ENCODE peak calls at places on chromosomes 2 and 18, in five cellular contexts. O, Q, C, T and W are unnamed samples.

GRCh38 chr2:8547284-8548064 is 134.4 kb upstream of the ID2 start:
- DNase-seq in O (no peak), Q (peak), C (no peak), T (peak), W (no peak)

GRCh38 chr2:227471924-227472264 is at the start of gene AGFG1:
- DNase-seq in O (peak), Q (peak), C (peak), T (peak), W (peak)

GRCh38 chr2:156430236-156430977 is 5.8 kb upstream of the GPD2 start:
- DNase-seq in O (no peak), Q (no peak), C (no peak), T (no peak), W (no peak)

GRCh38 chr2:201669865-201670264 is 26.6 kb upstream of the TMEM237 start:
- DNase-seq in O (no peak), Q (no peak), C (no peak), T (no peak), W (no peak)

GRCh38 chr2:235614900-235615712 is 121.3 kb downstream of the AGAP1 start:
- DNase-seq in O (peak), Q (peak), C (peak), T (no peak), W (no peak)

GRCh38 chr18:35811896-35812295 is 160.6 kb upstream of the RMP24 start:
- DNase-seq in O (no peak), Q (no peak), C (no peak), T (no peak), W (no peak)

GRCh38 chr2:127105656-127106456 is 1.1 kb downstream of the BIN1 start:
- DNase-seq in O (no peak), Q (no peak), C (peak), T (no peak), W (peak)

GRCh38 chr2:6577960-6578359 is 287.7 kb downstream of the CMPK2 start:
- DNase-seq in O (no peak), Q (no peak), C (no peak), T (no peak), W (no peak)

GRCh38 chr2:57696016-57696415 is 350.6 kb upstream of the VRK2 start:
- DNase-seq in O (no peak), Q (no peak), C (peak), T (no peak), W (no peak)

GRCh38 chr2:202632682-202633081 is 2.1 kb upstream of the FAM117B start:
- DNase-seq in O (no peak), Q (peak), C (peak), T (no peak), W (no peak)

GRCh38 chr2:216808805-216809425 is 50.9 kb downstream of the TNP1 start:
- DNase-seq in O (no peak), Q (no peak), C (no peak), T (no peak), W (no peak)

GRCh38 chr2:65530547-65531320 is 98.3 kb upstream of the SPRED2 start:
- DNase-seq in O (no peak), Q (no peak), C (peak), T (no peak), W (no peak)

GRCh38 chr2:144516981-144517824 is 2.7 kb downstream of the ZEB2 start:
- DNase-seq in O (no peak), Q (peak), C (peak), T (peak), W (no peak)

GRCh38 chr2:112156152-112156986 is 18.2 kb downstream of the FBLN7 start:
- DNase-seq in O (no peak), Q (no peak), C (peak), T (no peak), W (no peak)

GRCh38 chr18:41320090-41320489 is 634.9 kb upstream of the PIK3C3 start:
- DNase-seq in O (no peak), Q (no peak), C (no peak), T (no peak), W (no peak)

GRCh38 chr2:134717706-134718094 is 1.1 kb downstream of the TMEM163 start:
- DNase-seq in O (no peak), Q (no peak), C (no peak), T (no peak), W (no peak)

GRCh38 chr2:55490554-55490953 is 29.0 kb upstream of the CFAP36 start:
- DNase-seq in O (peak), Q (no peak), C (peak), T (no peak), W (peak)

GRCh38 chr2:192487636-192488035 is 292.9 kb upstream of the TMEFF2 start:
- DNase-seq in O (no peak), Q (no peak), C (no peak), T (peak), W (no peak)

GRCh38 chr2:207103132-207103531 is 62.6 kb downstream of the KLF7 start:
- DNase-seq in O (no peak), Q (no peak), C (peak), T (no peak), W (no peak)

GRCh38 chr2:161586517-161587167 is 37.6 kb upstream of the SLC4A10 start:
- DNase-seq in O (no peak), Q (no peak), C (peak), T (no peak), W (no peak)

GRCh38 chr2:198296665-198297308 is 492.4 kb downstream of the PLCL1 start:
- DNase-seq in O (peak), Q (peak), C (peak), T (no peak), W (peak)

GRCh38 chr2:77862120-77862519 is 339.9 kb upstream of the LRRTM4 start:
- DNase-seq in O (no peak), Q (no peak), C (no peak), T (no peak), W (no peak)

GRCh38 chr18:12455511-12455910 is 47.8 kb downstream of the PRELID3A start:
- DNase-seq in O (peak), Q (no peak), C (peak), T (no peak), W (no peak)

GRCh38 chr18:23684515-23685197 is 4.6 kb upstream of the LAMA3 start:
- DNase-seq in O (no peak), Q (peak), C (peak), T (no peak), W (no peak)

GRCh38 chr2:3959372-3959771 is 256.0 kb downstream of the DCDC2C start:
- DNase-seq in O (no peak), Q (no peak), C (peak), T (no peak), W (no peak)

GRCh38 chr2:17821080-17821479 is 4.8 kb downstream of the MSGN1 start:
- DNase-seq in O (no peak), Q (no peak), C (no peak), T (no peak), W (no peak)

GRCh38 chr18:62937065-62937464 is 221.7 kb downstream of the PHLPP1 start:
- DNase-seq in O (no peak), Q (no peak), C (no peak), T (no peak), W (no peak)

GRCh38 chr2:9565436-9566153 is 10.0 kb upstream of the ADAM17 start:
- DNase-seq in O (no peak), Q (peak), C (peak), T (no peak), W (peak)

GRCh38 chr2:134736167-134736885 is 17.5 kb upstream of the TMEM163 start:
- DNase-seq in O (no peak), Q (no peak), C (peak), T (no peak), W (no peak)

GRCh38 chr18:8706981-8707940 is 1.9 kb downstream of the MTCL1 start:
- DNase-seq in O (peak), Q (peak), C (peak), T (peak), W (no peak)

GRCh38 chr2:152466925-152467676 is 132.1 kb downstream of the FMNL2 start:
- DNase-seq in O (peak), Q (peak), C (peak), T (no peak), W (no peak)

GRCh38 chr2:71611247-71611646 is 157.9 kb downstream of the DYSF start:
- DNase-seq in O (peak), Q (no peak), C (no peak), T (no peak), W (peak)

GRCh38 chr2:37784759-37785149 is 113.3 kb upstream of the CDC42EP3 start:
- DNase-seq in O (no peak), Q (no peak), C (no peak), T (no peak), W (no peak)

GRCh38 chr18:68660355-68661183 is 54.3 kb downstream of the TMX3 start:
- DNase-seq in O (no peak), Q (no peak), C (peak), T (no peak), W (no peak)

GRCh38 chr2:56100791-56101312 is 82.9 kb upstream of the CCDC85A start:
- DNase-seq in O (no peak), Q (no peak), C (no peak), T (no peak), W (no peak)

GRCh38 chr2:98380203-98380535 is 33.9 kb downstream of the CNGA3 start:
- DNase-seq in O (no peak), Q (no peak), C (no peak), T (no peak), W (no peak)

DNA sequence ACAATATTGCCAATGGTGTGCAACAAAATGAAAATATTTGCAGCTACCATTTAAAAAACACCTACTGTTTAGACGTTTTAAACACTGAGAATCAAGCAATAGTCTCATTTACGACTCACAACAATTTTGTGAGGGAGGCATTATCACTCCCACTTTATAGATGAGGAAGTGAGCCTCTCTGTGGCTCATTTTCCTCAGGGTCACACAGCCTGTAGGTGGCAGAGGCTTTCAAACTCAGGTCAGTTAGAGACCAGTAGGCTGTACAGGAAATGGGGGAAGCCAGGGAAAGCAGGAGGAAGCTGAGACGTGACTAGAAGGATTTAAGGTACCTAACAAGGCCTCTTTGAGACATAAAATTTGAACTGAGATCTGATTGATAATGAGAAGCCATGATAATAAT is 95.0 kb upstream of the ZNF521 start:
- DNase-seq in O (no peak), Q (no peak), C (no peak), T (no peak), W (no peak)
- TF ChIP-seq CTCF in O (no peak), Q (no peak), C (no peak), T (no peak), W (no peak)

DNA sequence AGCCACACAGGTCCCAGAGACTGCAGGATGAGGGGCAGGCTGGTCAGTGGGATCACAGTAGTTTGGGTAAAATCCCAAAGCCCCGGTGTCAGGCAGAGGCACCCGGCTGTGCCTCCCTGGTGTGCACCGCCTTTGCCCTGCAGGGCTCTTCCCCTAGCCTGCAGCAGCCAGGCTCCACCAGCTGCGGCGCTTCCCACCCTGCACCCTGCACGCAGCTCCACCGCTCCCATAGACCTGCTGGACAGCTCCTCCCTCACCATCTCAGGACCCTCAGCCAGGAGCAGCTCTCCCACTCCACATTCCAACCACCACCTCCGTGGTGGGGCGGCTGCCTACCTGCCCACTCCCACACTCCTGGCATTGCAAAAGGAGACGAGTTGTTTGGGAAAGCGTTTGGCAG is 287.3 kb upstream of the HDAC4 start:
- DNase-seq in O (no peak), Q (no peak), C (no peak), T (no peak), W (no peak)
- TF ChIP-seq CTCF in O (no peak), Q (no peak), C (peak), T (no peak), W (no peak)

DNA sequence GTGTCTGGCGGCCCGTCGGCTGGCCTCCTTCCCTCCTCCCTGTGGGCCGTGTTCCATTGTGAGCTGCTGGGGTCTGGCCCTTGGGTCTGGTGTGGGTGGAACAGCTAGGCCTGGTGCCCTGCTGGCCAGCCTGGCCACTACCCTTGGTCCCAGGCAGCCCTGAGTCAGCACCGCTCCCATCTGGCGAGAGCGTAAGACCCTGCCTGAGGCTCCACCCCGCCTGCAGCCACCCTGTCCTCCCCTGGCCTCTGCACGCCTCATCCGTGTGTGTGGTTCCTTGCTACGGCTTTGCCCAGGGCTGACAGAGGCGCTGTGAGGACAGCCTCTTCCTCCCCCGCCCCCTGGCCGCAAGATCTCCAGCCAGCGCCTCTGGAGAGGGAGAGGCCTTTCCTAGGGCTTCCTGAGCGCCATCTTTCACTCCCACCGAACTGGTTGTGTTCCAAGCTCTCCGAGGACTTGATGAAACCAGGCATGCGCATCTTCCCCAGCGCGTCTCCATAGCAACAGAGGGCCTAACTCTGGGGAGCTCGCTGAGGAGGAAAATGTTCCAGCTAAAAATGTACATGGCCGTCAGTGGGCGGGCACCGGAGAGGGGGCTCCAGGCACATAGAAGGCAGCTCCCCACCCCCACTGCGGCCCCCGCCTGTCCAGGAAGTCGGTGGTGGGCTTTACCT is 83.0 kb downstream of the STPG4 start:
- DNase-seq in O (peak), Q (peak), C (peak), T (peak), W (peak)
- TF ChIP-seq CTCF in O (no peak), Q (peak), C (peak), T (no peak), W (no peak)

GRCh38 chr2:189171956-189172609 is 7.5 kb downstream of the COL5A2 start:
- DNase-seq in O (no peak), Q (no peak), C (no peak), T (no peak), W (no peak)
- TF ChIP-seq CTCF in O (no peak), Q (no peak), C (no peak), T (no peak), W (no peak)

GRCh38 chr2:74364533-74365505 is 15.3 kb downstream of the DCTN1 start:
- DNase-seq in O (no peak), Q (no peak), C (no peak), T (no peak), W (no peak)
- TF ChIP-seq CTCF in O (no peak), Q (no peak), C (no peak), T (no peak), W (no peak)

GRCh38 chr2:195934484-195934883 is 134.2 kb downstream of the DNAH7 start:
- DNase-seq in O (no peak), Q (no peak), C (peak), T (no peak), W (no peak)

GRCh38 chr2:195925120-195925519 is 143.5 kb downstream of the DNAH7 start:
- DNase-seq in O (no peak), Q (no peak), C (no peak), T (no peak), W (no peak)

GRCh38 chr2:195923889-195924288 is 144.7 kb downstream of the DNAH7 start:
- DNase-seq in O (no peak), Q (no peak), C (no peak), T (no peak), W (no peak)

DNA sequence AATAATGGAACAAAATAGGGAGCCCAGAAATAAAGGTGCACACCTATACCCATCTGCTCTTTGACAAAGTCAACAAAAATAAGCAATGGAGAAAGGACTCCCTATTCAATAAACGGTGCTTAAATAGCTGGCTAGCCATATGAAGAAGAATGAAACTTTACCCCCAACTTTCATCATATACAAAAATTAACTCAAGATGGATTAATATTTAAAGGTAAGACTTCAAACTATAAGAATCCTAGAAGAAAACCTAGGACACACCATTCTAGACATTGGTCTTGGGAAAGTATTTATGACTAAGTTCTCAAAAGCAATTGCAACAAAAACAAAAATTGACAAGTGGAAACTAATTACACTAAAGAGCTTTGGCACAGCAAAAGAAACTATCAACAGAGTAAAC is 139.1 kb downstream of the DNAH7 start:
- DNase-seq in O (no peak), Q (no peak), C (no peak), T (no peak), W (no peak)
- TF ChIP-seq CTCF in O (no peak), Q (no peak), C (no peak), T (no peak), W (no peak)

GRCh38 chr18:48914581-48915251 is 36.0 kb downstream of the SMAD7 start:
- DNase-seq in O (no peak), Q (no peak), C (no peak), T (peak), W (no peak)

GRCh38 chr18:48910972-48911545 is 39.7 kb downstream of the SMAD7 start:
- DNase-seq in O (no peak), Q (no peak), C (no peak), T (no peak), W (no peak)

GRCh38 chr18:48915621-48916425 is 34.9 kb downstream of the SMAD7 start:
- DNase-seq in O (no peak), Q (no peak), C (peak), T (no peak), W (no peak)

GRCh38 chr18:48913723-48914122 is 37.0 kb downstream of the SMAD7 start:
- DNase-seq in O (no peak), Q (no peak), C (no peak), T (no peak), W (no peak)

DNA sequence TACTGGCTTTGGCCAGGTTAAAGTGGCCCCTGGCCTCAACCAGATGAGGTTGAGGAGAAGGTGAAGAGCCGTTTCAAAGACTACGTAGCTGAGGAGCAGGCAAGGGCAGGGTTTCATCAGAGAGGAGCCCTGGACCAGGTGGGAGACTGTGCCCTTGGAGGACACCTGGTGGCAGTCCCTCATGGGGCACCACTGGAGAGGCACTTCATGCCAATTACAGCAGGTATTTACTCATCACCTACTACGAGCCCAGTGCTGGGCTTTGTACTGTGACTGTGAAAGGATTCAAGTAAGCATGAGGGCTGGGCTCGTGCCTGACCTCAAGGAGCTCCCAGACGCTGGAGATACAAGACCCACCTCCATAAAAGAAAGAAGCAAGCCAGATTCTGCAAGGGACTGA is 37.6 kb downstream of the SMAD7 start:
- DNase-seq in O (no peak), Q (no peak), C (no peak), T (peak), W (no peak)
- TF ChIP-seq CTCF in O (no peak), Q (no peak), C (no peak), T (peak), W (no peak)

GRCh38 chr2:170639635-170640034 is 75.5 kb upstream of the SP5 start:
- DNase-seq in O (no peak), Q (no peak), C (no peak), T (no peak), W (no peak)
- TF ChIP-seq CTCF in O (no peak), Q (no peak), C (no peak), T (no peak), W (no peak)

GRCh38 chr2:10709290-10709939 is 12.0 kb upstream of the ATP6V1C2 start:
- DNase-seq in O (no peak), Q (no peak), C (no peak), T (no peak), W (no peak)
- TF ChIP-seq CTCF in O (no peak), Q (no peak), C (peak), T (peak), W (no peak)

GRCh38 chr2:86487062-86487461 is 45.9 kb downstream of the KDM3A start:
- DNase-seq in O (no peak), Q (no peak), C (no peak), T (no peak), W (no peak)
- TF ChIP-seq CTCF in O (no peak), Q (no peak), C (no peak), T (no peak), W (no peak)